ENCODE peak calls at places on chromosomes 2 and 18, in seven cellular contexts. One of them, this sample, is unnamed.

GRCh38 chr2:170836027-170836426 is 19.3 kb downstream of the GAD1 start:
- DNase-seq in HCT116: no peak
- DNase-seq in CD8-positive, alpha-beta T cell: no peak
- DNase-seq in tibial artery: no peak
- DNase-seq in BJ: no peak
- DNase-seq in D721Med: no peak
- DNase-seq in ovary: no peak
- DNase-seq in this sample: no peak

GRCh38 chr2:151289972-151290335 is 486 bp upstream of the NMI start:
- DNase-seq in ovary: peak; percentile 15
- DNase-seq in BJ: peak; percentile 41
- DNase-seq in HCT116: no peak
- DNase-seq in D721Med: no peak
- DNase-seq in CD8-positive, alpha-beta T cell: peak; percentile 40
- DNase-seq in tibial artery: peak; percentile 60
- DNase-seq in this sample: peak; percentile 55

GRCh38 chr2:238688197-238689153 is 159.4 kb upstream of the TWIST2 start:
- DNase-seq in ovary: no peak
- DNase-seq in HCT116: no peak
- DNase-seq in CD8-positive, alpha-beta T cell: no peak
- DNase-seq in tibial artery: no peak
- DNase-seq in D721Med: no peak
- DNase-seq in BJ: no peak
- DNase-seq in this sample: no peak

GRCh38 chr2:172087191-172087779 is 2.0 kb downstream of the DLX1 start:
- DNase-seq in tibial artery: no peak
- DNase-seq in CD8-positive, alpha-beta T cell: no peak
- DNase-seq in BJ: no peak
- DNase-seq in HCT116: no peak
- DNase-seq in D721Med: no peak
- DNase-seq in ovary: no peak
- DNase-seq in this sample: no peak

GRCh38 chr2:221570321-221571107 is 1.6 kb downstream of the EPHA4 start:
- DNase-seq in CD8-positive, alpha-beta T cell: peak; percentile 20
- DNase-seq in D721Med: no peak
- DNase-seq in BJ: no peak
- DNase-seq in HCT116: no peak
- DNase-seq in ovary: peak; percentile 25
- DNase-seq in tibial artery: no peak
- DNase-seq in this sample: no peak

GRCh38 chr2:179297922-179298321 is 33.3 kb upstream of the SESTD1 start:
- DNase-seq in ovary: no peak
- DNase-seq in BJ: no peak
- DNase-seq in HCT116: no peak
- DNase-seq in tibial artery: no peak
- DNase-seq in CD8-positive, alpha-beta T cell: no peak
- DNase-seq in D721Med: no peak
- DNase-seq in this sample: no peak

GRCh38 chr18:43525149-43525548 is 247.9 kb upstream of the SYT4 start:
- DNase-seq in BJ: no peak
- DNase-seq in ovary: no peak
- DNase-seq in tibial artery: no peak
- DNase-seq in CD8-positive, alpha-beta T cell: no peak
- DNase-seq in D721Med: no peak
- DNase-seq in HCT116: no peak
- DNase-seq in this sample: no peak

GRCh38 chr2:79935771-79936657 is 368.5 kb downstream of the LRRTM1 start:
- DNase-seq in CD8-positive, alpha-beta T cell: no peak
- DNase-seq in tibial artery: no peak
- DNase-seq in ovary: no peak
- DNase-seq in D721Med: no peak
- DNase-seq in HCT116: no peak
- DNase-seq in BJ: no peak
- DNase-seq in this sample: peak; percentile 32

GRCh38 chr18:35324926-35325655 is 19.1 kb downstream of the ZNF24 start:
- DNase-seq in D721Med: no peak
- DNase-seq in CD8-positive, alpha-beta T cell: no peak
- DNase-seq in BJ: no peak
- DNase-seq in HCT116: no peak
- DNase-seq in tibial artery: no peak
- DNase-seq in ovary: no peak
- DNase-seq in this sample: no peak

GRCh38 chr2:238144262-238144661 is 5.8 kb downstream of the KLHL30 start:
- DNase-seq in tibial artery: no peak
- DNase-seq in HCT116: no peak
- DNase-seq in CD8-positive, alpha-beta T cell: no peak
- DNase-seq in D721Med: no peak
- DNase-seq in ovary: no peak
- DNase-seq in BJ: no peak
- DNase-seq in this sample: no peak

GRCh38 chr2:38720613-38721241 is 30.4 kb downstream of the SRSF7 start:
- DNase-seq in tibial artery: peak; percentile 88
- DNase-seq in BJ: peak; percentile 91
- DNase-seq in ovary: peak; percentile 89
- DNase-seq in D721Med: no peak
- DNase-seq in CD8-positive, alpha-beta T cell: no peak
- DNase-seq in HCT116: no peak
- DNase-seq in this sample: peak; percentile 90

GRCh38 chr2:169955940-169956339 is 128.7 kb downstream of the UBR3 start:
- DNase-seq in D721Med: no peak
- DNase-seq in HCT116: no peak
- DNase-seq in ovary: no peak
- DNase-seq in CD8-positive, alpha-beta T cell: no peak
- DNase-seq in BJ: no peak
- DNase-seq in tibial artery: no peak
- DNase-seq in this sample: no peak

GRCh38 chr18:58455318-58455950 is 173.5 kb downstream of the ALPK2 start:
- DNase-seq in CD8-positive, alpha-beta T cell: no peak
- DNase-seq in ovary: no peak
- DNase-seq in BJ: no peak
- DNase-seq in tibial artery: no peak
- DNase-seq in D721Med: no peak
- DNase-seq in HCT116: no peak
- DNase-seq in this sample: no peak

GRCh38 chr2:64939332-64939917 is 49.8 kb upstream of the SLC1A4 start:
- DNase-seq in BJ: no peak
- DNase-seq in HCT116: no peak
- DNase-seq in D721Med: no peak
- DNase-seq in ovary: no peak
- DNase-seq in tibial artery: no peak
- DNase-seq in CD8-positive, alpha-beta T cell: no peak
- DNase-seq in this sample: no peak

GRCh38 chr18:55503167-55503820 is 84.7 kb downstream of the TCF4 start:
- DNase-seq in CD8-positive, alpha-beta T cell: no peak
- DNase-seq in tibial artery: no peak
- DNase-seq in ovary: no peak
- DNase-seq in BJ: no peak
- DNase-seq in HCT116: no peak
- DNase-seq in D721Med: no peak
- DNase-seq in this sample: no peak

GRCh38 chr2:157627594-157628281 is 926 bp downstream of the ACVR1C start:
- DNase-seq in D721Med: no peak
- DNase-seq in HCT116: no peak
- DNase-seq in BJ: no peak
- DNase-seq in CD8-positive, alpha-beta T cell: peak; percentile 43
- DNase-seq in tibial artery: no peak
- DNase-seq in ovary: peak; percentile 28
- DNase-seq in this sample: no peak

GRCh38 chr18:50218432-50219197 is 23.7 kb upstream of the MYO5B start:
- DNase-seq in tibial artery: no peak
- DNase-seq in CD8-positive, alpha-beta T cell: peak; percentile 32
- DNase-seq in HCT116: peak; percentile 33
- DNase-seq in BJ: no peak
- DNase-seq in D721Med: no peak
- DNase-seq in ovary: no peak
- DNase-seq in this sample: peak; percentile 50

GRCh38 chr18:58896734-58897508 is 32.2 kb downstream of the ZNF532 start:
- DNase-seq in tibial artery: no peak
- DNase-seq in HCT116: no peak
- DNase-seq in CD8-positive, alpha-beta T cell: no peak
- DNase-seq in D721Med: peak; percentile 99
- DNase-seq in BJ: no peak
- DNase-seq in ovary: no peak
- DNase-seq in this sample: no peak

GRCh38 chr2:126894585-126895182 is 4.0 kb upstream of the TEX51 start:
- DNase-seq in CD8-positive, alpha-beta T cell: no peak
- DNase-seq in HCT116: no peak
- DNase-seq in D721Med: no peak
- DNase-seq in ovary: no peak
- DNase-seq in BJ: no peak
- DNase-seq in tibial artery: no peak
- DNase-seq in this sample: no peak

GRCh38 chr2:127387655-127388422 is at the start of gene MAP3K2:
- DNase-seq in tibial artery: peak; percentile 90
- DNase-seq in HCT116: peak; percentile 72
- DNase-seq in CD8-positive, alpha-beta T cell: peak; percentile 94
- DNase-seq in ovary: peak; percentile 94
- DNase-seq in BJ: peak; percentile 44
- DNase-seq in D721Med: peak; percentile 74
- DNase-seq in this sample: peak; percentile 91

GRCh38 chr2:150618215-150618905 is 130.9 kb upstream of the RND3 start:
- DNase-seq in ovary: no peak
- DNase-seq in D721Med: no peak
- DNase-seq in tibial artery: no peak
- DNase-seq in CD8-positive, alpha-beta T cell: no peak
- DNase-seq in BJ: no peak
- DNase-seq in HCT116: no peak
- DNase-seq in this sample: no peak

GRCh38 chr2:237132799-237133198 is 47.1 kb downstream of the COPS8 start:
- DNase-seq in ovary: no peak
- DNase-seq in tibial artery: no peak
- DNase-seq in BJ: no peak
- DNase-seq in HCT116: peak; percentile 37
- DNase-seq in D721Med: no peak
- DNase-seq in CD8-positive, alpha-beta T cell: no peak
- DNase-seq in this sample: no peak
- TF ChIP-seq CTCF in ovary: no peak
- TF ChIP-seq CTCF in tibial artery: no peak
- TF ChIP-seq CTCF in BJ: peak; percentile 15
- TF ChIP-seq CTCF in HCT116: peak; percentile 68
- TF ChIP-seq CTCF in D721Med: peak; percentile 33
- TF ChIP-seq CTCF in CD8-positive, alpha-beta T cell: no peak
- TF ChIP-seq CTCF in this sample: peak; percentile 34

GRCh38 chr2:16010011-16010410 is 69.7 kb downstream of the MYCN start:
- DNase-seq in ovary: no peak
- DNase-seq in HCT116: no peak
- DNase-seq in tibial artery: no peak
- DNase-seq in BJ: no peak
- DNase-seq in D721Med: no peak
- DNase-seq in CD8-positive, alpha-beta T cell: no peak
- DNase-seq in this sample: no peak
- TF ChIP-seq CTCF in ovary: no peak
- TF ChIP-seq CTCF in HCT116: no peak
- TF ChIP-seq CTCF in tibial artery: no peak
- TF ChIP-seq CTCF in BJ: no peak
- TF ChIP-seq CTCF in D721Med: no peak
- TF ChIP-seq CTCF in CD8-positive, alpha-beta T cell: no peak
- TF ChIP-seq CTCF in this sample: no peak

GRCh38 chr18:73355076-73355475 is 487.3 kb upstream of the NETO1 start:
- DNase-seq in ovary: no peak
- DNase-seq in BJ: no peak
- DNase-seq in HCT116: no peak
- DNase-seq in CD8-positive, alpha-beta T cell: no peak
- DNase-seq in D721Med: no peak
- DNase-seq in tibial artery: no peak
- DNase-seq in this sample: no peak

GRCh38 chr18:73352546-73352945 is 484.8 kb upstream of the NETO1 start:
- DNase-seq in HCT116: no peak
- DNase-seq in tibial artery: no peak
- DNase-seq in BJ: no peak
- DNase-seq in D721Med: no peak
- DNase-seq in CD8-positive, alpha-beta T cell: no peak
- DNase-seq in ovary: no peak
- DNase-seq in this sample: no peak
- TF ChIP-seq CTCF in HCT116: no peak
- TF ChIP-seq CTCF in tibial artery: no peak
- TF ChIP-seq CTCF in BJ: no peak
- TF ChIP-seq CTCF in D721Med: no peak
- TF ChIP-seq CTCF in CD8-positive, alpha-beta T cell: no peak
- TF ChIP-seq CTCF in ovary: no peak
- TF ChIP-seq CTCF in this sample: no peak

GRCh38 chr2:70684846-70685622 is 83.0 kb downstream of the ADD2 start:
- DNase-seq in BJ: no peak
- DNase-seq in HCT116: no peak
- DNase-seq in tibial artery: no peak
- DNase-seq in D721Med: no peak
- DNase-seq in CD8-positive, alpha-beta T cell: no peak
- DNase-seq in ovary: no peak
- DNase-seq in this sample: no peak
- TF ChIP-seq CTCF in BJ: no peak
- TF ChIP-seq CTCF in HCT116: no peak
- TF ChIP-seq CTCF in tibial artery: no peak
- TF ChIP-seq CTCF in D721Med: no peak
- TF ChIP-seq CTCF in CD8-positive, alpha-beta T cell: no peak
- TF ChIP-seq CTCF in ovary: no peak
- TF ChIP-seq CTCF in this sample: no peak

This sample was measured in adrenal gland.